ENCODE peak calls at places on chromosome 16, in five cellular contexts. One of them, this sample, is unnamed.

GRCh38 chr16:50662306-50662940 is 18.7 kb downstream of the SNX20 start:
- DNase-seq in lower leg skin: no peak
- DNase-seq in sigmoid colon: no peak
- DNase-seq in IMR-90: no peak
- DNase-seq in transverse colon: no peak
- DNase-seq in this sample: no peak

GRCh38 chr16:64196444-64196843 is 925.4 kb downstream of the CDH11 start:
- DNase-seq in lower leg skin: no peak
- DNase-seq in sigmoid colon: no peak
- DNase-seq in IMR-90: peak
- DNase-seq in transverse colon: no peak
- DNase-seq in this sample: no peak

GRCh38 chr16:9536905-9537304 is 445.5 kb downstream of the HAPSTR1 start:
- DNase-seq in lower leg skin: no peak
- DNase-seq in sigmoid colon: no peak
- DNase-seq in IMR-90: no peak
- DNase-seq in transverse colon: no peak
- DNase-seq in this sample: no peak

GRCh38 chr16:46650224-46650623 is 29.0 kb upstream of the SHCBP1 start:
- DNase-seq in lower leg skin: no peak
- DNase-seq in sigmoid colon: peak
- DNase-seq in IMR-90: peak
- DNase-seq in transverse colon: no peak
- DNase-seq in this sample: no peak

GRCh38 chr16:19560078-19560477 is 4.6 kb downstream of the VPS35L start:
- DNase-seq in lower leg skin: no peak
- DNase-seq in sigmoid colon: no peak
- DNase-seq in IMR-90: no peak
- DNase-seq in transverse colon: no peak
- DNase-seq in this sample: no peak

GRCh38 chr16:56673916-56674315 is 4.3 kb downstream of the MT1H start:
- DNase-seq in lower leg skin: no peak
- DNase-seq in sigmoid colon: no peak
- DNase-seq in IMR-90: peak
- DNase-seq in transverse colon: peak
- DNase-seq in this sample: no peak

GRCh38 chr16:72848045-72848410 is 199.9 kb downstream of the ZFHX3 start:
- DNase-seq in lower leg skin: no peak
- DNase-seq in sigmoid colon: no peak
- DNase-seq in IMR-90: no peak
- DNase-seq in transverse colon: no peak
- DNase-seq in this sample: no peak

GRCh38 chr16:88672776-88673175 is 9.9 kb upstream of the MVD start:
- DNase-seq in lower leg skin: no peak
- DNase-seq in sigmoid colon: no peak
- DNase-seq in IMR-90: no peak
- DNase-seq in transverse colon: no peak
- DNase-seq in this sample: no peak

GRCh38 chr16:69444873-69445517 is 20.6 kb downstream of the CYB5B start:
- DNase-seq in lower leg skin: no peak
- DNase-seq in sigmoid colon: no peak
- DNase-seq in IMR-90: peak
- DNase-seq in transverse colon: no peak
- DNase-seq in this sample: no peak

GRCh38 chr16:53090591-53091507 is 36.1 kb downstream of the CHD9 start:
- DNase-seq in lower leg skin: peak
- DNase-seq in sigmoid colon: peak
- DNase-seq in IMR-90: peak
- DNase-seq in transverse colon: peak
- DNase-seq in this sample: peak

GRCh38 chr16:75062944-75063444 is 53.6 kb downstream of the LDHD start:
- DNase-seq in lower leg skin: no peak
- DNase-seq in sigmoid colon: no peak
- DNase-seq in IMR-90: no peak
- DNase-seq in transverse colon: no peak
- DNase-seq in this sample: no peak

GRCh38 chr16:75065808-75066149 is 50.8 kb downstream of the LDHD start:
- DNase-seq in lower leg skin: no peak
- DNase-seq in sigmoid colon: no peak
- DNase-seq in IMR-90: no peak
- DNase-seq in transverse colon: peak
- DNase-seq in this sample: no peak

GRCh38 chr16:75065149-75065807 is 51.3 kb downstream of the LDHD start:
- DNase-seq in lower leg skin: no peak
- DNase-seq in sigmoid colon: no peak
- DNase-seq in IMR-90: no peak
- DNase-seq in transverse colon: peak
- DNase-seq in this sample: no peak

GRCh38 chr16:75063549-75064082 is 53.0 kb downstream of the LDHD start:
- DNase-seq in lower leg skin: no peak
- DNase-seq in sigmoid colon: no peak
- DNase-seq in IMR-90: no peak
- DNase-seq in transverse colon: no peak
- DNase-seq in this sample: no peak

GRCh38 chr16:75064403-75065148 is 52.0 kb downstream of the LDHD start:
- DNase-seq in lower leg skin: no peak
- DNase-seq in sigmoid colon: no peak
- DNase-seq in IMR-90: peak
- DNase-seq in transverse colon: peak
- DNase-seq in this sample: no peak
- TF ChIP-seq POLR2A in lower leg skin: no peak
- TF ChIP-seq POLR2A in sigmoid colon: no peak
- TF ChIP-seq POLR2A in IMR-90: no peak
- TF ChIP-seq POLR2A in transverse colon: peak
- TF ChIP-seq POLR2A in this sample: no peak

DNA sequence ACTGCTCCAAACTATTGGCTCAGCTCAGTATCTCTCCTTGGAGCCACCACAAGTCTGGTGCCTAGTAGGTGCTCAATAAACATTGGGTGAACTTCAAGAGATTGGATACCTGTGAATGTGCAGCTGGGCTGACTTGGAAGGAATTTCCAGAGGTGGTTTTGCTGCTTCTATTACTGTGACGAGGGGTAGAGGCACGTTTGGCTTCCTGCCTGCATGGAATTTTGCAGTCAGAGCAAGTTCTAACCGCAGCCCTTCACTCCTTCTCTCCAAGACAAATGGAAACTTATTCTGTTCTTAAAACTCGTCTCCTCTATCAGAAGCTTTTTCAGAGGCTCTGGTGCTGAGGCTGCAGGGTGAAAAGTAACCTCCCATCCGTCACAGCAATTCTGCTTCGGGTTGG is 342.5 kb downstream of the CPPED1 start:
- DNase-seq in lower leg skin: no peak
- DNase-seq in sigmoid colon: no peak
- DNase-seq in IMR-90: peak
- DNase-seq in transverse colon: no peak
- DNase-seq in this sample: no peak
- TF ChIP-seq POLR2A in lower leg skin: no peak
- TF ChIP-seq POLR2A in sigmoid colon: no peak
- TF ChIP-seq POLR2A in IMR-90: no peak
- TF ChIP-seq POLR2A in transverse colon: no peak
- TF ChIP-seq POLR2A in this sample: no peak

GRCh38 chr16:48623304-48624016 is 13.5 kb upstream of the N4BP1 start:
- DNase-seq in lower leg skin: peak
- DNase-seq in sigmoid colon: peak
- DNase-seq in IMR-90: peak
- DNase-seq in transverse colon: peak
- DNase-seq in this sample: peak
- TF ChIP-seq POLR2A in lower leg skin: no peak
- TF ChIP-seq POLR2A in sigmoid colon: no peak
- TF ChIP-seq POLR2A in IMR-90: peak
- TF ChIP-seq POLR2A in transverse colon: peak
- TF ChIP-seq POLR2A in this sample: no peak

GRCh38 chr16:14244344-14245010 is 173.4 kb downstream of the MRTFB start:
- DNase-seq in lower leg skin: no peak
- DNase-seq in sigmoid colon: no peak
- DNase-seq in IMR-90: peak
- DNase-seq in transverse colon: no peak
- DNase-seq in this sample: no peak
- TF ChIP-seq POLR2A in lower leg skin: no peak
- TF ChIP-seq POLR2A in sigmoid colon: no peak
- TF ChIP-seq POLR2A in IMR-90: no peak
- TF ChIP-seq POLR2A in transverse colon: no peak
- TF ChIP-seq POLR2A in this sample: no peak

DNA sequence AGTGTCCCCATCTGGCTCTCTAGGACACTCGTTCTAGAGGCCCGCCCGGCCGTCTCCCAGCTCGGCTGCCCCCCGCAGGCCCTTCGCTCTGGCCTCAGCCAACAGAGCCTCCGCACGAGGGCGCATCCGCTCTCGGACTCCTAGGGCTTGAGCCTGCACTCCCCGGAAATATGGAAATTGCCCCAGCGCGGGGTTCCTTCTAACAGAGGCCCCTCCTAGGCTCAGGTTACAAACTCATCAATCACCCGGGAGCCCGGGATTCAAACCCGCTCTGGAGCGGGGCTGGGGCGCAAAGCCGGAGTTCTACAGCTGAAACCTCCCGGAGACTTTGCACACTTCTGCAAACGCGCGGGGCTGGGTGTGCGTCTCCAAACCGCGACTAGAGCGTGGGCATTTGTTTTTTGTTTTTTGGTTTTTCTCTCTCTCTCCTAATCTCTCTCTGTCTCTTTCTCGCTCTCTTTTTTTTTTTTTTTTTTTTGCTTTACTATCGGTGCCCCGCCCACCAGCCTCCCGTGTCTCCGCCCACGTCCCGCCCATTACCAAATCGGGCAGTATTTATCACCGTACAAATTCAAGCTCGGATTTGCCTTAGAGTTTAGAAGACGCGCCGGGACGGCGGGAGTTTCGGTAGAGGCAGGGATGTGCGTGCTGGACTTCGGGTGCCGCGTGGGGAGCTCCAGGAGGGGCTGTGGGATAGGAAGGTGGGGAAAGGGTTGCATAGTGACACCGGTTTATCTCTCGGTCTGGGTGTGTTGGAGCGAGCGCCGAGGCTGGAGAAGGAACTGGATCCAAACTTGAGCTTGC is 2.4 kb upstream of the FOXL1 start:
- DNase-seq in lower leg skin: no peak
- DNase-seq in sigmoid colon: no peak
- DNase-seq in IMR-90: peak
- DNase-seq in transverse colon: peak
- DNase-seq in this sample: no peak
- TF ChIP-seq POLR2A in lower leg skin: no peak
- TF ChIP-seq POLR2A in sigmoid colon: no peak
- TF ChIP-seq POLR2A in IMR-90: peak
- TF ChIP-seq POLR2A in transverse colon: peak
- TF ChIP-seq POLR2A in this sample: no peak

GRCh38 chr16:75262800-75263127 is 11.3 kb upstream of the BCAR1 start:
- DNase-seq in lower leg skin: no peak
- DNase-seq in sigmoid colon: no peak
- DNase-seq in IMR-90: no peak
- DNase-seq in transverse colon: no peak
- DNase-seq in this sample: no peak

GRCh38 chr16:75263291-75263962 is 12.0 kb upstream of the BCAR1 start:
- DNase-seq in lower leg skin: no peak
- DNase-seq in sigmoid colon: peak
- DNase-seq in IMR-90: no peak
- DNase-seq in transverse colon: no peak
- DNase-seq in this sample: no peak

GRCh38 chr16:75261590-75262078 is 10.2 kb upstream of the BCAR1 start:
- DNase-seq in lower leg skin: no peak
- DNase-seq in sigmoid colon: no peak
- DNase-seq in IMR-90: no peak
- DNase-seq in transverse colon: no peak
- DNase-seq in this sample: no peak

GRCh38 chr16:75260856-75261589 is 9.6 kb upstream of the BCAR1 start:
- DNase-seq in lower leg skin: no peak
- DNase-seq in sigmoid colon: no peak
- DNase-seq in IMR-90: no peak
- DNase-seq in transverse colon: no peak
- DNase-seq in this sample: no peak

GRCh38 chr16:75262104-75262799 is 10.8 kb upstream of the BCAR1 start:
- DNase-seq in lower leg skin: no peak
- DNase-seq in sigmoid colon: peak
- DNase-seq in IMR-90: no peak
- DNase-seq in transverse colon: peak
- DNase-seq in this sample: no peak
- TF ChIP-seq POLR2A in lower leg skin: no peak
- TF ChIP-seq POLR2A in sigmoid colon: no peak
- TF ChIP-seq POLR2A in IMR-90: no peak
- TF ChIP-seq POLR2A in transverse colon: no peak
- TF ChIP-seq POLR2A in this sample: no peak

This sample was measured in GM12892.